ENCODE peak calls at places on chromosomes 6 and 20, in six cellular contexts. T is adrenal gland, Z is Calu3, P is heart left ventricle, Q is activated gamma-delta T cell treated with Interleukin-2 at 50 U/mL for 16 hours, W is GDM1. O is an unnamed sample.

GRCh38 chr6:31162463-31163165 is 4.2 kb downstream of the TCF19 start:
- DNase-seq in T (no peak), Z (no peak), P (no peak), Q (no peak), W (no peak), O (no peak)

GRCh38 chr20:45059022-45059728 is 41.8 kb downstream of the KCNS1 start:
- DNase-seq in T (no peak), Z (no peak), P (no peak), Q (no peak), W (no peak), O (no peak)

GRCh38 chr6:141488466-141488865 is 644.3 kb upstream of the GJE1 start:
- DNase-seq in T (no peak), Z (no peak), P (no peak), Q (no peak), W (no peak), O (no peak)

GRCh38 chr6:38933426-38933825 is 115.2 kb upstream of the GLP1R start:
- DNase-seq in T (no peak), Z (peak; percentile 54), P (no peak), Q (no peak), W (no peak), O (no peak)

GRCh38 chr20:46128310-46129151 is 10.4 kb downstream of the CD40 start:
- DNase-seq in T (no peak), Z (peak; percentile 68), P (no peak), Q (no peak), W (no peak), O (peak; percentile 41)

GRCh38 chr6:158506577-158506976 is 53.3 kb upstream of the TMEM181 start:
- DNase-seq in T (no peak), Z (no peak), P (no peak), Q (no peak), W (no peak), O (no peak)

GRCh38 chr20:1875762-1876161 is 19.4 kb upstream of the SIRPA start:
- DNase-seq in T (no peak), Z (no peak), P (no peak), Q (no peak), W (no peak), O (no peak)

GRCh38 chr20:38211200-38212097 is 46.4 kb upstream of the TGM2 start:
- DNase-seq in T (no peak), Z (no peak), P (no peak), Q (no peak), W (no peak), O (peak; percentile 37)

GRCh38 chr6:152099816-152100618 is 292.5 kb downstream of the ESR1 start:
- DNase-seq in T (peak; percentile 45), Z (no peak), P (peak; percentile 39), Q (no peak), W (no peak), O (no peak)

GRCh38 chr20:56460459-56460858 is 8.0 kb upstream of the RTF2 start:
- DNase-seq in T (no peak), Z (no peak), P (no peak), Q (peak; percentile 44), W (no peak), O (no peak)

GRCh38 chr6:167548451-167548850 is 223.6 kb downstream of the TTLL2 start:
- DNase-seq in T (no peak), Z (no peak), P (no peak), Q (no peak), W (no peak), O (no peak)

O was measured in pancreas.